ENCODE peak calls at places on chromosomes 16 and 17, in six cellular contexts. One of them, this sample, is unnamed.

GRCh38 chr17:15479697-15480096 is 12.3 kb upstream of the CDRT4 start:
- DNase-seq in amniotic stem cell: no peak
- DNase-seq in GDM1: no peak
- DNase-seq in aorta: no peak
- DNase-seq in GOT3: no peak
- DNase-seq in NCI-H774: no peak
- DNase-seq in this sample: no peak

GRCh38 chr17:19644493-19645210 is 3.9 kb upstream of the ALDH3A2 start:
- DNase-seq in amniotic stem cell: no peak
- DNase-seq in GDM1: no peak
- DNase-seq in aorta: no peak
- DNase-seq in GOT3: no peak
- DNase-seq in NCI-H774: no peak
- DNase-seq in this sample: no peak

GRCh38 chr17:52064791-52065211 is 93.7 kb downstream of the CA10 start:
- DNase-seq in amniotic stem cell: no peak
- DNase-seq in GDM1: no peak
- DNase-seq in aorta: no peak
- DNase-seq in GOT3: peak; percentile 29
- DNase-seq in NCI-H774: no peak
- DNase-seq in this sample: no peak

GRCh38 chr16:27426423-27427408 is 24.7 kb downstream of the IL21R start:
- DNase-seq in amniotic stem cell: peak; percentile 28
- DNase-seq in GDM1: peak; percentile 52
- DNase-seq in aorta: peak; percentile 78
- DNase-seq in GOT3: peak; percentile 20
- DNase-seq in NCI-H774: no peak
- DNase-seq in this sample: no peak

GRCh38 chr16:57993452-57993851 is 7.0 kb downstream of the ZNF319 start:
- DNase-seq in amniotic stem cell: no peak
- DNase-seq in GDM1: no peak
- DNase-seq in aorta: no peak
- DNase-seq in GOT3: no peak
- DNase-seq in NCI-H774: no peak
- DNase-seq in this sample: no peak

GRCh38 chr17:38881600-38882191 is 11.8 kb downstream of the LASP1 start:
- DNase-seq in amniotic stem cell: no peak
- DNase-seq in GDM1: no peak
- DNase-seq in aorta: peak; percentile 80
- DNase-seq in GOT3: no peak
- DNase-seq in NCI-H774: no peak
- DNase-seq in this sample: peak; percentile 85

GRCh38 chr16:56800355-56800754 is 64.7 kb upstream of the SLC12A3 start:
- DNase-seq in amniotic stem cell: no peak
- DNase-seq in GDM1: no peak
- DNase-seq in aorta: no peak
- DNase-seq in GOT3: no peak
- DNase-seq in NCI-H774: no peak
- DNase-seq in this sample: no peak

GRCh38 chr17:73787721-73788051 is 143.4 kb upstream of the SDK2 start:
- DNase-seq in amniotic stem cell: no peak
- DNase-seq in GDM1: no peak
- DNase-seq in aorta: no peak
- DNase-seq in GOT3: no peak
- DNase-seq in NCI-H774: no peak
- DNase-seq in this sample: no peak

GRCh38 chr17:33207231-33207630 is 85.9 kb downstream of the ASIC2 start:
- DNase-seq in amniotic stem cell: no peak
- DNase-seq in GDM1: no peak
- DNase-seq in aorta: no peak
- DNase-seq in GOT3: no peak
- DNase-seq in NCI-H774: no peak
- DNase-seq in this sample: no peak

GRCh38 chr17:2707721-2708584 is 3.6 kb downstream of the CLUH start:
- DNase-seq in amniotic stem cell: no peak
- DNase-seq in GDM1: no peak
- DNase-seq in aorta: peak; percentile 84
- DNase-seq in GOT3: no peak
- DNase-seq in NCI-H774: no peak
- DNase-seq in this sample: peak; percentile 86

GRCh38 chr16:57303021-57303909 is 18.8 kb upstream of the PLLP start:
- DNase-seq in amniotic stem cell: no peak
- DNase-seq in GDM1: no peak
- DNase-seq in aorta: no peak
- DNase-seq in GOT3: no peak
- DNase-seq in NCI-H774: no peak
- DNase-seq in this sample: no peak

GRCh38 chr17:78535285-78536197 is 41.7 kb downstream of the DNAH17 start:
- DNase-seq in amniotic stem cell: no peak
- DNase-seq in GDM1: no peak
- DNase-seq in aorta: no peak
- DNase-seq in GOT3: no peak
- DNase-seq in NCI-H774: peak; percentile 99
- DNase-seq in this sample: no peak

GRCh38 chr17:34146440-34147043 is 108.5 kb upstream of the CCL2 start:
- DNase-seq in amniotic stem cell: no peak
- DNase-seq in GDM1: peak; percentile 12
- DNase-seq in aorta: no peak
- DNase-seq in GOT3: no peak
- DNase-seq in NCI-H774: peak; percentile 32
- DNase-seq in this sample: no peak

GRCh38 chr17:8143581-8144400 is 8.4 kb downstream of the PER1 start:
- DNase-seq in amniotic stem cell: no peak
- DNase-seq in GDM1: no peak
- DNase-seq in aorta: no peak
- DNase-seq in GOT3: no peak
- DNase-seq in NCI-H774: no peak
- DNase-seq in this sample: peak; percentile 58

GRCh38 chr16:84673203-84673535 is 24.9 kb downstream of the KLHL36 start:
- DNase-seq in amniotic stem cell: no peak
- DNase-seq in GDM1: no peak
- DNase-seq in aorta: no peak
- DNase-seq in GOT3: no peak
- DNase-seq in NCI-H774: no peak
- DNase-seq in this sample: no peak

GRCh38 chr17:28201315-28201714 is 117.7 kb upstream of the TMEM97 start:
- DNase-seq in amniotic stem cell: no peak
- DNase-seq in GDM1: no peak
- DNase-seq in aorta: no peak
- DNase-seq in GOT3: no peak
- DNase-seq in NCI-H774: no peak
- DNase-seq in this sample: no peak

GRCh38 chr17:78391843-78392242 is 13.4 kb downstream of the PGS1 start:
- DNase-seq in amniotic stem cell: peak; percentile 18
- DNase-seq in GDM1: no peak
- DNase-seq in aorta: no peak
- DNase-seq in GOT3: no peak
- DNase-seq in NCI-H774: no peak
- DNase-seq in this sample: no peak

GRCh38 chr16:81668243-81669097 is 110.6 kb upstream of the PLCG2 start:
- DNase-seq in amniotic stem cell: no peak
- DNase-seq in GDM1: no peak
- DNase-seq in aorta: no peak
- DNase-seq in GOT3: no peak
- DNase-seq in NCI-H774: no peak
- DNase-seq in this sample: no peak

GRCh38 chr16:15650698-15651161 is 685 bp downstream of the NDE1 start:
- DNase-seq in amniotic stem cell: no peak
- DNase-seq in GDM1: no peak
- DNase-seq in aorta: no peak
- DNase-seq in GOT3: no peak
- DNase-seq in NCI-H774: no peak
- DNase-seq in this sample: peak; percentile 62

GRCh38 chr16:80176114-80176513 is 364.7 kb upstream of the DYNLRB2 start:
- DNase-seq in amniotic stem cell: no peak
- DNase-seq in GDM1: no peak
- DNase-seq in aorta: no peak
- DNase-seq in GOT3: no peak
- DNase-seq in NCI-H774: no peak
- DNase-seq in this sample: no peak

GRCh38 chr17:77531641-77532040 is 390.9 kb downstream of the SEC14L1 start:
- DNase-seq in amniotic stem cell: no peak
- DNase-seq in GDM1: no peak
- DNase-seq in aorta: no peak
- DNase-seq in GOT3: no peak
- DNase-seq in NCI-H774: no peak
- DNase-seq in this sample: peak; percentile 16

GRCh38 chr17:36703860-36704266 is 102.5 kb downstream of the MRM1 start:
- DNase-seq in amniotic stem cell: no peak
- DNase-seq in GDM1: no peak
- DNase-seq in aorta: no peak
- DNase-seq in GOT3: no peak
- DNase-seq in NCI-H774: no peak
- DNase-seq in this sample: peak; percentile 27

GRCh38 chr16:75301804-75302203 is 50.4 kb upstream of the BCAR1 start:
- DNase-seq in amniotic stem cell: no peak
- DNase-seq in GDM1: no peak
- DNase-seq in aorta: no peak
- DNase-seq in GOT3: no peak
- DNase-seq in NCI-H774: no peak
- DNase-seq in this sample: no peak

GRCh38 chr16:87653234-87653633 is 50.9 kb downstream of the JPH3 start:
- DNase-seq in amniotic stem cell: no peak
- DNase-seq in GDM1: no peak
- DNase-seq in aorta: no peak
- DNase-seq in GOT3: no peak
- DNase-seq in NCI-H774: no peak
- DNase-seq in this sample: no peak

GRCh38 chr17:79988163-79988971 is 47.3 kb downstream of the TBC1D16 start:
- DNase-seq in amniotic stem cell: peak; percentile 65
- DNase-seq in GDM1: no peak
- DNase-seq in aorta: peak; percentile 65
- DNase-seq in GOT3: no peak
- DNase-seq in NCI-H774: peak; percentile 25
- DNase-seq in this sample: peak; percentile 22

This sample was measured in psoas muscle.